ENCODE peak calls at places on chromosomes 16 and 17, in eight cellular contexts. N is sigmoid colon; Y is PC-3; J is AG04450; G is A549; O is mesenchymal stem cell; U is CD8-positive, alpha-beta T cell; F is CD4-positive, alpha-beta T cell. P is an unnamed sample.

GRCh38 chr17:29682054-29682453 is 59.3 kb upstream of the CORO6 start:
- DNase-seq in Y (no peak), J (no peak), N (no peak), G (no peak), O (no peak), U (no peak), F (no peak), P (peak; percentile 63)

GRCh38 chr17:39739020-39739884 is 1.5 kb downstream of the GRB7 start:
- DNase-seq in Y (peak; percentile 72), N (no peak), G (peak; percentile 95), U (no peak), F (no peak), O (no peak), J (no peak), P (no peak)

GRCh38 chr17:73304971-73305786 is 6.6 kb downstream of the CDC42EP4 start:
- DNase-seq in U (no peak), Y (peak; percentile 84), F (no peak), J (no peak), O (peak; percentile 96), G (peak; percentile 71), N (peak; percentile 84), P (no peak)

GRCh38 chr17:42311240-42312034 is 23.1 kb downstream of the STAT5A start:
- DNase-seq in F (no peak), N (peak; percentile 99), U (no peak), O (peak; percentile 95), J (peak; percentile 86), Y (no peak), G (no peak), P (peak; percentile 91)

GRCh38 chr17:1275962-1276736 is 3.3 kb upstream of the TRARG1 start:
- DNase-seq in G (peak; percentile 79), J (no peak), Y (peak; percentile 50), F (peak; percentile 67), N (peak; percentile 79), O (peak; percentile 60), U (peak; percentile 84), P (no peak)

GRCh38 chr17:83096401-83097220 is 17.2 kb downstream of the METRNL start:
- DNase-seq in O (no peak), F (no peak), U (no peak), J (no peak), Y (peak; percentile 76), N (no peak), G (no peak), P (no peak)

GRCh38 chr17:48139948-48140347 is 32.4 kb downstream of the SNX11 start:
- DNase-seq in U (no peak), J (no peak), F (no peak), N (no peak), Y (no peak), O (no peak), G (no peak), P (no peak)

GRCh38 chr17:39090832-39091622 is 60.4 kb downstream of the PLXDC1 start:
- DNase-seq in U (no peak), O (no peak), J (no peak), F (no peak), Y (no peak), N (no peak), G (no peak), P (no peak)

GRCh38 chr17:69592692-69593350 is 178.3 kb downstream of the MAP2K6 start:
- DNase-seq in O (no peak), U (no peak), G (no peak), F (no peak), J (peak; percentile 65), Y (no peak), N (no peak), P (no peak)

GRCh38 chr16:81863630-81864352 is 84.7 kb downstream of the PLCG2 start:
- DNase-seq in N (no peak), U (no peak), O (no peak), J (no peak), F (no peak), Y (no peak), G (no peak), P (no peak)

GRCh38 chr16:47392114-47392513 is 68.7 kb downstream of the ITFG1 start:
- DNase-seq in U (no peak), Y (peak; percentile 71), G (no peak), F (no peak), N (no peak), O (peak; percentile 24), J (no peak), P (peak; percentile 87)

GRCh38 chr16:87847785-87848675 is 21.3 kb downstream of the SLC7A5 start:
- DNase-seq in J (no peak), G (no peak), O (no peak), Y (no peak), N (no peak), F (no peak), U (no peak), P (no peak)

GRCh38 chr16:50667497-50668367 is 13.4 kb downstream of the SNX20 start:
- DNase-seq in G (no peak), F (no peak), U (no peak), O (no peak), J (no peak), N (no peak), Y (no peak), P (no peak)
- H3K27ac ChIP-seq in G (no peak overlapping the region), F (peak overlapping the region; percentile 55), U (peak overlapping the region; percentile 14), O (no peak overlapping the region), J (no peak overlapping the region), N (no peak overlapping the region), Y (no peak overlapping the region), P (no peak overlapping the region)

GRCh38 chr16:57764006-57764340 is 28.4 kb downstream of the KATNB1 start:
- DNase-seq in F (no peak), O (no peak), G (no peak), Y (no peak), N (no peak), J (no peak), U (no peak), P (no peak)
- H3K27ac ChIP-seq in F (no peak overlapping the region), O (peak overlapping the region; percentile 5), G (peak overlapping the region; percentile 91), Y (peak overlapping the region; percentile 32), N (no peak overlapping the region), J (no peak overlapping the region), U (no peak overlapping the region), P (no peak overlapping the region)

GRCh38 chr17:14333506-14333905 is 32.6 kb downstream of the HS3ST3B1 start:
- DNase-seq in O (no peak), Y (no peak), G (no peak), U (no peak), N (no peak), F (no peak), J (no peak), P (no peak)
- H3K27ac ChIP-seq in O (no peak overlapping the region), Y (no peak overlapping the region), G (no peak overlapping the region), U (no peak overlapping the region), N (no peak overlapping the region), F (no peak overlapping the region), J (no peak overlapping the region), P (no peak overlapping the region)

GRCh38 chr17:45093444-45094110 is 32.5 kb downstream of the NMT1 start:
- DNase-seq in Y (no peak), N (peak; percentile 83), G (no peak), F (no peak), J (no peak), U (no peak), O (no peak), P (no peak)

GRCh38 chr17:45096141-45096540 is 35.0 kb downstream of the NMT1 start:
- DNase-seq in U (no peak), F (no peak), O (peak; percentile 58), G (peak; percentile 76), N (no peak), Y (peak; percentile 61), J (no peak), P (no peak)

GRCh38 chr17:45098869-45099616 is 33.3 kb downstream of the PLCD3 start:
- DNase-seq in Y (peak; percentile 92), O (peak; percentile 84), U (peak; percentile 85), G (peak; percentile 99), F (peak; percentile 72), N (peak; percentile 97), J (peak; percentile 44), P (peak; percentile 87)

GRCh38 chr17:45098081-45098868 is 34.0 kb downstream of the PLCD3 start:
- DNase-seq in U (no peak), G (no peak), N (no peak), O (no peak), Y (no peak), J (no peak), F (no peak), P (no peak)

GRCh38 chr17:45096926-45097325 is 35.4 kb downstream of the PLCD3 start:
- DNase-seq in N (no peak), O (no peak), J (no peak), U (no peak), Y (no peak), G (no peak), F (no peak), P (no peak)
- H3K27ac ChIP-seq in N (peak overlapping the region; percentile 87), O (no peak overlapping the region), J (no peak overlapping the region), U (no peak overlapping the region), Y (no peak overlapping the region), G (no peak overlapping the region), F (no peak overlapping the region), P (no peak overlapping the region)

DNA sequence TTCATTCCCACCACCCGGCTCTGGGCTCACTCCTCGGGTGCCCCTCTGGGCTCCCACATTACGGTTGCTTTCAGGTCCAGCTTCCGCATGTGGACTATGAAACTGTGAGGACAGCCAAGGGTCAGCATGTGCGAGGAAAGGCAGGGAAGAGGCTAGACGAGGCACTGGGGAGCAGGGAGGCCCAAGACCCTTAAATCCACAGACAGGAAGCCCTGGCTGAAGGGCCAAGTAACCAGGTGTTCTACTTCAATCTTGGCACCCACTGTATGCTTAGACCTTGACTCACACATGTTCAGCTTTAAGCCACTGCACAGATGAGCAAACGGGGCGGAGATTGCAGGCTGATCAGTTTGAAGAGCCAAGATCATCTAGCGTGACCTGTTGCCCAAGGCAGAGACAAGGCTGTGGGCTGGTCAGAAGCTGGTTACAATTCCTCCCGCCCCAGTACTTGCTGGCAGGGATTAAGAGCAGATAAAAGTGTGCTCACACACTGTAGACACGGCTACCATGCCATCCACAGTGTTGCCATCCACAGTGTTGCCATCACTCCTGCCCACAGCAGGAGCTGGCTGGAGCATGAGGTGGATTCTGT is at the start of gene CES4A:
- DNase-seq in N (peak; percentile 75), O (peak; percentile 77), F (no peak), J (peak; percentile 53), Y (peak; percentile 39), U (no peak), G (no peak), P (no peak)
- H3K27ac ChIP-seq in N (no peak within 1 kb of the TSS), O (no peak within 1 kb of the TSS), F (no peak within 1 kb of the TSS), J (no peak within 1 kb of the TSS), Y (no peak within 1 kb of the TSS), U (no peak within 1 kb of the TSS), G (peak within 1 kb of the TSS; percentile 44), P (no peak within 1 kb of the TSS)

GRCh38 chr16:57394444-57394843 is 10.1 kb upstream of the CCL17 start:
- DNase-seq in N (no peak), U (no peak), G (no peak), J (no peak), Y (peak; percentile 42), O (no peak), F (no peak), P (no peak)
- H3K27ac ChIP-seq in N (no peak overlapping the region), U (no peak overlapping the region), G (no peak overlapping the region), J (no peak overlapping the region), Y (no peak overlapping the region), O (no peak overlapping the region), F (no peak overlapping the region), P (no peak overlapping the region)

GRCh38 chr16:23941025-23941424 is 105.2 kb downstream of the PRKCB start:
- DNase-seq in O (no peak), U (no peak), Y (no peak), N (no peak), G (no peak), J (no peak), F (no peak), P (no peak)
- H3K27ac ChIP-seq in O (no peak overlapping the region), U (no peak overlapping the region), Y (no peak overlapping the region), N (no peak overlapping the region), G (no peak overlapping the region), J (no peak overlapping the region), F (no peak overlapping the region), P (no peak overlapping the region)

P was measured in HL-60.